ENCODE peak calls at places on chromosome 20, in six cellular contexts. W is bronchial epithelial cell, R is WTC11, K is CD14-positive monocyte, Y is B cell, O is tibial artery. C is an unnamed sample.
A peak's percentile ranks its signal among the peaks of the same experiment; 100 is the strongest.

GRCh38 chr20:297925-298754 is 770 bp downstream of the ZCCHC3 start:
- DNase-seq in W (peak; percentile 49), R (peak; percentile 38), K (peak; percentile 67), Y (peak; percentile 62), O (peak; percentile 84), C (peak; percentile 61)

GRCh38 chr20:25461281-25461650 is 53.8 kb downstream of the GINS1 start:
- DNase-seq in W (no peak), R (no peak), K (no peak), Y (no peak), O (no peak), C (no peak)

GRCh38 chr20:46798430-46798829 is 89.0 kb downstream of the SLC2A10 start:
- DNase-seq in W (no peak), R (no peak), K (no peak), Y (no peak), O (no peak), C (no peak)

GRCh38 chr20:61930776-61931475 is 134.8 kb downstream of the TAF4 start:
- DNase-seq in W (no peak), R (no peak), K (peak; percentile 41), Y (no peak), O (peak; percentile 55), C (no peak)

GRCh38 chr20:32605167-32605656 is 20.1 kb upstream of the NOL4L start:
- DNase-seq in W (no peak), R (no peak), K (peak; percentile 89), Y (no peak), O (no peak), C (no peak)

GRCh38 chr20:62069741-62070216 is 4.1 kb upstream of the TAF4 start:
- DNase-seq in W (no peak), R (no peak), K (no peak), Y (no peak), O (no peak), C (no peak)

GRCh38 chr20:34022843-34023234 is 29.1 kb downstream of the RALY start:
- DNase-seq in W (no peak), R (no peak), K (no peak), Y (no peak), O (no peak), C (no peak)

GRCh38 chr20:33893314-33893713 is 82.2 kb downstream of the CHMP4B start:
- DNase-seq in W (peak; percentile 55), R (no peak), K (no peak), Y (no peak), O (no peak), C (no peak)

GRCh38 chr20:63577317-63577894 is 3.4 kb upstream of the HELZ2 start:
- DNase-seq in W (no peak), R (no peak), K (no peak), Y (no peak), O (no peak), C (no peak)

GRCh38 chr20:6122111-6122872 is 538 bp downstream of the FERMT1 start:
- DNase-seq in W (peak; percentile 98), R (peak; percentile 18), K (no peak), Y (no peak), O (no peak), C (peak; percentile 54)

GRCh38 chr20:38227578-38228360 is 32.8 kb downstream of the KIAA1755 start:
- DNase-seq in W (no peak), R (no peak), K (no peak), Y (no peak), O (peak; percentile 33), C (no peak)

GRCh38 chr20:63580796-63581461 is 6.9 kb upstream of the HELZ2 start:
- DNase-seq in W (peak; percentile 75), R (peak; percentile 48), K (no peak), Y (peak; percentile 75), O (no peak), C (peak; percentile 74)

GRCh38 chr20:18005170-18005989 is 36.6 kb downstream of the MGME1 start:
- DNase-seq in W (no peak), R (peak; percentile 28), K (no peak), Y (peak; percentile 56), O (no peak), C (no peak)

GRCh38 chr20:4053516-4053919 is 38.2 kb upstream of the RNF24 start:
- DNase-seq in W (peak; percentile 88), R (no peak), K (no peak), Y (no peak), O (no peak), C (peak; percentile 69)

GRCh38 chr20:17448071-17448470 is 83.1 kb downstream of the BFSP1 start:
- DNase-seq in W (no peak), R (no peak), K (no peak), Y (no peak), O (no peak), C (no peak)

GRCh38 chr20:1943267-1944002 is 48.2 kb downstream of the SIRPA start:
- DNase-seq in W (peak; percentile 83), R (no peak), K (peak; percentile 96), Y (no peak), O (peak; percentile 79), C (peak; percentile 91)

GRCh38 chr20:8616792-8617191 is 452.1 kb upstream of the PLCB4 start:
- DNase-seq in W (no peak), R (no peak), K (no peak), Y (no peak), O (no peak), C (no peak)

GRCh38 chr20:16528078-16528477 is 45.2 kb downstream of the KIF16B start:
- DNase-seq in W (peak; percentile 98), R (no peak), K (no peak), Y (no peak), O (no peak), C (peak; percentile 94)

GRCh38 chr20:7926767-7927166 is 13.5 kb downstream of the HAO1 start:
- DNase-seq in W (peak; percentile 36), R (no peak), K (no peak), Y (no peak), O (no peak), C (peak; percentile 50)

GRCh38 chr20:38283236-38283635 is 20.7 kb upstream of the BPI start:
- DNase-seq in W (no peak), R (no peak), K (no peak), Y (no peak), O (no peak), C (no peak)

GRCh38 chr20:3768342-3769130 is 983 bp upstream of the ADISSP start:
- DNase-seq in W (peak; percentile 78), R (peak; percentile 89), K (peak; percentile 62), Y (peak; percentile 85), O (peak; percentile 87), C (peak; percentile 79)

GRCh38 chr20:1363522-1363921 is 29.3 kb downstream of the FKBP1A start:
- DNase-seq in W (no peak), R (no peak), K (no peak), Y (no peak), O (no peak), C (no peak)

GRCh38 chr20:42530855-42531674 is 658.6 kb downstream of the PTPRT start:
- DNase-seq in W (peak; percentile 7), R (peak; percentile 25), K (no peak), Y (no peak), O (no peak), C (no peak)

GRCh38 chr20:32585519-32586127 is 490 bp upstream of the NOL4L start:
- DNase-seq in W (no peak), R (peak; percentile 59), K (no peak), Y (no peak), O (no peak), C (no peak)

GRCh38 chr20:973785-974194 is 28.3 kb downstream of the RSPO4 start:
- DNase-seq in W (peak; percentile 59), R (peak; percentile 46), K (peak; percentile 80), Y (no peak), O (no peak), C (peak; percentile 67)

GRCh38 chr20:43492101-43492500 is 15.4 kb upstream of the L3MBTL1 start:
- DNase-seq in W (peak; percentile 98), R (no peak), K (no peak), Y (no peak), O (no peak), C (peak; percentile 88)

GRCh38 chr20:44211177-44212039 is 837 bp upstream of the OSER1 start:
- DNase-seq in W (no peak), R (no peak), K (no peak), Y (no peak), O (peak; percentile 75), C (peak; percentile 41)

GRCh38 chr20:6886065-6886729 is 118.7 kb downstream of the BMP2 start:
- DNase-seq in W (no peak), R (peak; percentile 29), K (no peak), Y (no peak), O (no peak), C (no peak)

GRCh38 chr20:14410869-14411555 is 73.6 kb upstream of the FLRT3 start:
- DNase-seq in W (no peak), R (no peak), K (no peak), Y (no peak), O (no peak), C (no peak)

GRCh38 chr20:23630392-23630849 is 7.3 kb downstream of the CST3 start:
- DNase-seq in W (no peak), R (no peak), K (no peak), Y (peak; percentile 31), O (no peak), C (no peak)

DNA sequence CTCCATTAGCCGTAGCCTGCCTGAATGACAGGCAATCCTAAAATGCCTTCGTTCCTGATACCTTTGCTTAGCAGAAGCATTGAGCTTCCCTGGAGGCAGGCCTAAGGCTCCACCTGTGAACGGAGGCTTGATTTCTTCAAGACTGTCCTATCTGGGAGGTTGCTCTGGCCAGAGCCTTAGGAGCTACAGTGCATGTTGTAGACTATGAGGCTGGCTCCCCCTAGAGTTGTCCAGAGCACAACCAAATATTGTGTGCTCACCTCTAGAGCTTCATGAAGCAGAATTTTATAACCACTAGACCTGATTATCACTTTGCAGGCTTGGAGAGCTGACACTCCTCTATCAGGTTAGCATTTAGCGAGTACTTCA is 217.8 kb downstream of the MAFB start:
- DNase-seq in W (peak; percentile 40), R (peak; percentile 47), K (no peak), Y (no peak), O (no peak), C (peak; percentile 54)
- TF ChIP-seq CTCF in W (peak; percentile 66), R (no peak), K (no peak), Y (no peak), O (no peak), C (no peak)

GRCh38 chr20:45229264-45230056 is 8.3 kb downstream of the SEMG2 start:
- DNase-seq in W (peak; percentile 34), R (peak; percentile 90), K (no peak), Y (no peak), O (no peak), C (peak; percentile 59)
- TF ChIP-seq CTCF in W (peak; percentile 89), R (peak; percentile 85), K (peak; percentile 64), Y (peak; percentile 33), O (no peak), C (peak; percentile 40)

DNA sequence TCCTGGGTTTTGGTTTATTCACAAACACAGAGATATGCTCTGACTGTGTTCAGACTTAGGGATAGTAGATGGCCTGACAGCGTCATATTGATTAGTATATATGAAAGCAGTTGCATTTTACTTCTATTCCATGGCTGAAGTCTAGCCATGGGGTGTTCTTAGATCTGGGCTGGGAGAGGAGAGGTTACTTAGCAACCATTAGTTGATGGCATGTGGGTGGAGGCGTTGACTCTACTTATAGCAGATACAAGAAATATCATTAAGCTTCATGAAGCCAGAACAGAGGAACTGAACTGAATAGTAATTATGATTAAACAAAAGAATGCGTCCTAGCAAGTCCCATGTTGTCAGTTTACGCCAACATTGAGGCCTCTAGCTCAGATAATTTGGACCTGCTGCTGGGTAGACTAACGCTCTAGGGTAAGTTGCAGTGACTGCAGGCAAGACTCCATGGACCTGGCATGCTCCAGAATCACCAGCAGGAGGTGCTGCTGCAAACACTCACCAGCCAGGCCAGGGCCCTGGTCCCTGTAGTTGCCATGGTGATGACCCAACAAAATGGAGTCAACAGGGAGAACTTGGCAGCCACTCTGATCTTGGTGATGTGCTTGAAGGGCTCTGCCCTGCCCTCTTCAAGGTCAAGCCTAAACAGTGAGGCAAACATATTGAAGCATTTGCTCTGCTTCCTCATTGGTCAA is 477.4 kb downstream of the PREX1 start:
- DNase-seq in W (no peak), R (peak; percentile 74), K (no peak), Y (peak; percentile 39), O (no peak), C (peak; percentile 10)
- TF ChIP-seq CTCF in W (no peak), R (peak; percentile 68), K (no peak), Y (peak; percentile 40), O (no peak), C (peak; percentile 17)

GRCh38 chr20:48698507-48699267 is 129.1 kb downstream of the PREX1 start:
- DNase-seq in W (no peak), R (peak; percentile 28), K (no peak), Y (no peak), O (no peak), C (peak; percentile 9)
- TF ChIP-seq CTCF in W (no peak), R (no peak), K (no peak), Y (no peak), O (no peak), C (no peak)

C was measured in MCF 10A.